ENCODE peak calls at places on chromosome 13, in five cellular contexts. I is mammary epithelial cell, J is fibroblast of mammary gland, R is choroid plexus epithelial cell, O is psoas muscle. A is an unnamed sample.

GRCh38 chr13:66509176-66509575 is 721.0 kb downstream of the PCDH9 start:
- DNase-seq in J (no peak), O (no peak), I (no peak), R (no peak), A (no peak)

GRCh38 chr13:33471182-33471581 is 185.6 kb upstream of the STARD13 start:
- DNase-seq in J (no peak), O (no peak), I (no peak), R (no peak), A (peak; percentile 38)

GRCh38 chr13:38685974-38686571 is 804 bp upstream of the FREM2 start:
- DNase-seq in I (peak; percentile 44), O (no peak), J (peak; percentile 19), R (peak; percentile 30), A (peak; percentile 50)

GRCh38 chr13:114112231-114112825 is 20.1 kb downstream of the RASA3 start:
- DNase-seq in J (no peak), I (no peak), R (no peak), O (peak; percentile 15), A (no peak)

GRCh38 chr13:37074703-37075102 is 15.2 kb upstream of the SUPT20H start:
- DNase-seq in J (peak; percentile 55), R (peak; percentile 67), I (peak; percentile 10), O (no peak), A (peak; percentile 41)

GRCh38 chr13:110232756-110233155 is 74.2 kb downstream of the COL4A1 start:
- DNase-seq in O (no peak), J (peak; percentile 95), I (no peak), R (no peak), A (no peak)

GRCh38 chr13:113802090-113802531 is 43.1 kb downstream of the TMEM255B start:
- DNase-seq in J (peak; percentile 76), O (no peak), R (peak; percentile 77), I (peak; percentile 52), A (no peak)

GRCh38 chr13:29021311-29021710 is 201.2 kb downstream of the MTUS2 start:
- DNase-seq in I (no peak), O (no peak), J (no peak), R (no peak), A (no peak)

GRCh38 chr13:33277351-33277750 is 8.2 kb downstream of the STARD13 start:
- DNase-seq in I (no peak), J (no peak), O (no peak), R (no peak), A (no peak)

GRCh38 chr13:40692946-40693345 is 26.5 kb upstream of the FOXO1 start:
- DNase-seq in I (peak; percentile 31), R (peak; percentile 39), O (no peak), J (no peak), A (peak; percentile 23)

GRCh38 chr13:79799466-79799865 is 318.5 kb downstream of the NDFIP2 start:
- DNase-seq in J (peak; percentile 75), R (no peak), O (no peak), I (no peak), A (no peak)

GRCh38 chr13:37385248-37385647 is 213.3 kb downstream of the POSTN start:
- DNase-seq in R (no peak), J (no peak), O (no peak), I (no peak), A (no peak)

GRCh38 chr13:27203854-27204253 is 32.2 kb upstream of the USP12 start:
- DNase-seq in R (peak; percentile 58), I (peak; percentile 15), J (peak; percentile 50), O (no peak), A (peak; percentile 26)

GRCh38 chr13:40145139-40145538 is 489.7 kb downstream of the COG6 start:
- DNase-seq in O (no peak), J (no peak), I (no peak), R (no peak), A (no peak)

GRCh38 chr13:76556632-76557031 is 329.6 kb downstream of the KCTD12 start:
- DNase-seq in J (no peak), I (no peak), O (no peak), R (no peak), A (no peak)

GRCh38 chr13:51811046-51811445 is 7.1 kb upstream of the DHRS12 start:
- DNase-seq in O (no peak), J (no peak), I (no peak), R (no peak), A (no peak)

GRCh38 chr13:79128158-79128557 is 277.9 kb downstream of the RBM26 start:
- DNase-seq in J (peak; percentile 60), I (peak; percentile 92), O (no peak), R (peak; percentile 54), A (peak; percentile 98)

GRCh38 chr13:89783221-89783755 is 1564.2 kb upstream of the MIR17HG start:
- DNase-seq in O (no peak), R (no peak), I (peak; percentile 0), J (no peak), A (no peak)

GRCh38 chr13:80379245-80379644 is 38.3 kb upstream of the SPRY2 start:
- DNase-seq in I (peak; percentile 63), O (no peak), J (peak; percentile 91), R (peak; percentile 54), A (peak; percentile 69)

GRCh38 chr13:94552095-94552494 is 43.9 kb downstream of the TGDS start:
- DNase-seq in J (no peak), O (no peak), R (no peak), I (no peak), A (no peak)

GRCh38 chr13:52399037-52399436 is 6.9 kb downstream of the THSD1 start:
- DNase-seq in I (no peak), J (no peak), O (no peak), R (no peak), A (no peak)

DNA sequence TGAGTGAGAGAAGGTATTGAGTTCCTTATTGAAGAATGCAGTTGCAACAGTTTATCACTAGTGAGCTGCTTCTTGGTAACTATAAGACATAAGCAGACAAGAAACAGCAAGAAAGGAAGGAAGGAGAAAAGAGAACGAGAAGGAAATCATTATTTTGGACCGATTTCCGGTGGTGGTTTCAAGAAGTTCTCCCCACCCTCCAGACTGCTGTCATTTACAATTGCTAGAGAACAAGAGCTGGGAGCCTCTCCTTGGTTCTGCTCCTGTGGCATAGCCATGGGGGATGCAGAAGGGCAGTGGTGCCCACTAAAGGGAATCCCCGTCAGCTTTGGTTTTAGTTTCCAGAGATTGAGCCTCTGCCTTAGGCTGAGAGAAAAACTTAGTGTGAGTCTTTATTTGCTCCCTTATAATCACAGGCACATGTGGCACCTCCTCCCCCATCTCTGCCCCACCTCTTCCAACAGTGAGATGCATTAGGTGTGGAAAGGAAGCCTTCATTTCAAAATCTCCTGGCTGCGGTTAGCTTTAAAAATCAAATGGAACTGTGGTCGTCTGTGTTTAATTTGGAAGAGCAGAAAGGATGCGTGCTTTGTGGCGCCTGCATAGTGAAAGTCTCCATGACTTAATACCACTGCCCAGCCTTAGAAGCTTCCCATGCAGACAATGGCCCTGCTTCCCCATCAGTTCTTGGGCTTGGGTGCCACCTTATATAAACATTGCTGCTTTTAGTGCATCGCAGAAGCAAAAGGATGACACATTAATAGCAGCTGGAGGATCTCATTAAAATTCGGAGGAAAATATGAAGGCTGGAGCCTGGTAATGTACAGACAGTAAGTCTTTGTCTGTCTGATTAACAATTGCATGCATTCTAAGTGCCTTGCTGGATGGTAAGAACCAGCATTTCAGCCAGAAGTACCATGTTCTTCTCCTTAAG is 25.0 kb downstream of the LRCH1 start:
- DNase-seq in J (peak; percentile 40), R (no peak), O (no peak), I (no peak), A (no peak)
- H3K4me3 ChIP-seq in J (no peak overlapping the region), R (no peak overlapping the region), O (no peak overlapping the region), I (no peak overlapping the region), A (no peak overlapping the region)

GRCh38 chr13:103081435-103081834 is 15.2 kb upstream of the SLC10A2 start:
- DNase-seq in I (no peak), J (no peak), O (no peak), R (no peak), A (no peak)
- TF ChIP-seq CTCF in I (no peak), J (no peak), O (no peak), R (no peak), A (no peak)

DNA sequence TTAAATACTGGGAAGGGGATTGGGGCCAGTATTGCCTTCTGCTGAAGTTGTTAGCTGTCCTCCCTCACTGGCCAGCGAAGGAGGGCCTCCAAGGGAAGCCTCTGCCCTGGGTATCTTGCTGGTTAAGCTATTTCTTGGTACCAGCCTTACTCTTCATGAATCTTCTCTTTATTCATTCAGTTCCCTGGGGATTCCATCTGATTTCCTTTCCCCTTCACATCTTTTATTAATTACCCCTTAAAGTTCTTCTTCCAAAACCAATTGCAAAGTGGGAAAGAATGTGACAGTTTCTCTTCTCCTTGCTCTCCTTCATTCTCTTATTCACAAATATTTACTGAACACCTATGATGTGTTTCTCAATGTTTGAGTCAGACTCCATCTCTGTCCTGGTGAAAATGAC is 36.7 kb upstream of the STK24 start:
- DNase-seq in I (no peak), R (no peak), O (no peak), J (peak; percentile 11), A (no peak)
- H3K4me3 ChIP-seq in I (no peak overlapping the region), R (no peak overlapping the region), O (no peak overlapping the region), J (no peak overlapping the region), A (no peak overlapping the region)

GRCh38 chr13:48504606-48505369 is 28.1 kb downstream of the RCBTB2 start:
- DNase-seq in J (no peak), O (no peak), I (peak; percentile 42), R (no peak), A (peak; percentile 73)
- TF ChIP-seq CTCF in J (no peak), O (no peak), I (peak; percentile 10), R (no peak), A (peak; percentile 4)

DNA sequence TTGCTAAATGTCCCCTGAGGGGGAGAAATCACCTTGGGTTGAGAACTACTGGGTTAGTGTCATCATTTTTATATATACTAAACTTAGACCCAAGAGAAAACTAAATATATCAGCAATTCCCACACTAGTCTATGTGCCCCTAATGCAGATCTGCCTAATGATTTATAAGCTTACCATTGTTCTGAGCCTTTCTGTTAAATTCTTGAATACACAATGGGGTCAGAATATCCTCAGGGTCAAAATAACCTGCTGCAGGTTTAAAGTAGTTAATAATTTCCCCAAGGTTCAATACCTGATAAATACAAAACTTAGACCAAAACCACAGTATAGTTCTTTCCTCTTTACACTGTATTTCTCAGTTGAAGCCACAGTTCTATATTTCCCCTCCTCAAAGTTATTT is 4.6 kb downstream of the VWA8 start:
- DNase-seq in O (no peak), J (no peak), I (no peak), R (no peak), A (no peak)
- H3K4me3 ChIP-seq in O (peak overlapping the region; percentile 11), J (no peak overlapping the region), I (no peak overlapping the region), R (no peak overlapping the region), A (no peak overlapping the region)

DNA sequence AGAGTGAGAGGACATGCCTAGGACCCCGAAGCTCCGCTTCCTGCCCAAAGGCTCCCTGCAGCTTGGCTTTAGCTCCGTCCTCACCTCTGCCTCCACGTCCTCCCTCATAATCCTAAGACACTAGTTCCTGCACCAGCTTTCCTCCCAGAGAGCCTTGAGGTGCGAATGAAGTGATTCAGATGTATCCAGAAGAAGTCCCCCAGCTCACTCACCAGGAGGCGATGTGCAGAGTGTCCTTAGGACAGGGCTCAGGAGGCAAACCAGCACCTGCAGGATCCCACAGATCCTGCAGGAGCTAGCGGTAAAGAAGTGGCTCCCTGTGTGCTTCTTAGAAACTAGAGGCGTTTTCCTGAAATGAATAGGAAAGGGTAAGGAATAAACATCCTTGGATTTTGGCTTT is 109.7 kb downstream of the HSPH1 start:
- DNase-seq in O (no peak), R (no peak), J (no peak), I (no peak), A (no peak)
- TF ChIP-seq CTCF in O (no peak), R (peak; percentile 28), J (no peak), I (no peak), A (peak; percentile 4)

GRCh38 chr13:111912991-111913781 is 153.8 kb upstream of the SOX1 start:
- DNase-seq in J (no peak), O (no peak), R (no peak), I (no peak), A (no peak)
- H3K4me3 ChIP-seq in J (no peak overlapping the region), O (no peak overlapping the region), R (no peak overlapping the region), I (no peak overlapping the region), A (no peak overlapping the region)

A was measured in bronchial epithelial cell.